ENCODE peak calls at places on chromosomes 11 and 22, in seven cellular contexts. T is sigmoid colon, W is tibial nerve, U is GM12891, P is transverse colon, F is IMR-90, N is ovary. X is an unnamed sample.

GRCh38 chr11:128379587-128380279 is 207.6 kb downstream of the ETS1 start:
- DNase-seq in T (no peak), W (no peak), N (no peak), U (no peak), P (no peak), F (no peak), X (no peak)

GRCh38 chr11:86938900-86939880 is 16.0 kb downstream of the FZD4 start:
- DNase-seq in W (peak; percentile 61), F (peak; percentile 68), N (no peak), T (no peak), P (no peak), U (no peak), X (no peak)

GRCh38 chr11:125379565-125380343 is 116.3 kb downstream of the FEZ1 start:
- DNase-seq in W (no peak), F (no peak), U (no peak), T (no peak), P (no peak), N (no peak), X (no peak)

GRCh38 chr11:99020324-99021225 is at the start of gene CNTN5:
- DNase-seq in U (no peak), F (peak; percentile 5), N (no peak), W (peak; percentile 6), T (no peak), P (peak; percentile 13), X (no peak)

GRCh38 chr22:28424427-28425080 is 255.1 kb downstream of the TTC28 start:
- DNase-seq in W (no peak), P (no peak), N (no peak), F (peak; percentile 85), U (no peak), T (no peak), X (no peak)

GRCh38 chr22:23182289-23183106 is 2.2 kb downstream of the BCR start:
- DNase-seq in F (peak; percentile 19), T (no peak), W (no peak), U (no peak), P (no peak), N (no peak), X (no peak)

GRCh38 chr11:75733346-75734107 is 15.9 kb downstream of the MOGAT2 start:
- DNase-seq in U (no peak), P (no peak), T (no peak), N (no peak), W (no peak), F (no peak), X (no peak)

GRCh38 chr11:122405788-122406341 is 249.7 kb upstream of the UBASH3B start:
- DNase-seq in T (no peak), U (no peak), P (no peak), F (peak; percentile 81), W (no peak), N (no peak), X (no peak)

GRCh38 chr11:34343153-34343552 is 14.7 kb downstream of the ABTB2 start:
- DNase-seq in T (no peak), F (peak; percentile 81), U (no peak), W (no peak), P (no peak), N (no peak), X (no peak)

GRCh38 chr11:105071060-105071732 is 26.1 kb upstream of the CARD16 start:
- DNase-seq in F (no peak), U (no peak), T (no peak), N (no peak), W (no peak), P (no peak), X (no peak)

GRCh38 chr22:46349681-46350080 is 14.2 kb downstream of the TRMU start:
- DNase-seq in P (no peak), T (no peak), U (no peak), W (no peak), N (no peak), F (no peak), X (no peak)

GRCh38 chr11:75063732-75064314 is 32.9 kb downstream of the OR2AT4 start:
- DNase-seq in W (no peak), P (no peak), T (no peak), U (no peak), N (no peak), F (peak; percentile 10), X (no peak)

GRCh38 chr11:59173080-59173963 is 1.4 kb downstream of the DTX4 start:
- DNase-seq in F (peak; percentile 30), W (no peak), P (peak; percentile 41), U (no peak), N (peak; percentile 67), T (no peak), X (peak; percentile 33)

DNA sequence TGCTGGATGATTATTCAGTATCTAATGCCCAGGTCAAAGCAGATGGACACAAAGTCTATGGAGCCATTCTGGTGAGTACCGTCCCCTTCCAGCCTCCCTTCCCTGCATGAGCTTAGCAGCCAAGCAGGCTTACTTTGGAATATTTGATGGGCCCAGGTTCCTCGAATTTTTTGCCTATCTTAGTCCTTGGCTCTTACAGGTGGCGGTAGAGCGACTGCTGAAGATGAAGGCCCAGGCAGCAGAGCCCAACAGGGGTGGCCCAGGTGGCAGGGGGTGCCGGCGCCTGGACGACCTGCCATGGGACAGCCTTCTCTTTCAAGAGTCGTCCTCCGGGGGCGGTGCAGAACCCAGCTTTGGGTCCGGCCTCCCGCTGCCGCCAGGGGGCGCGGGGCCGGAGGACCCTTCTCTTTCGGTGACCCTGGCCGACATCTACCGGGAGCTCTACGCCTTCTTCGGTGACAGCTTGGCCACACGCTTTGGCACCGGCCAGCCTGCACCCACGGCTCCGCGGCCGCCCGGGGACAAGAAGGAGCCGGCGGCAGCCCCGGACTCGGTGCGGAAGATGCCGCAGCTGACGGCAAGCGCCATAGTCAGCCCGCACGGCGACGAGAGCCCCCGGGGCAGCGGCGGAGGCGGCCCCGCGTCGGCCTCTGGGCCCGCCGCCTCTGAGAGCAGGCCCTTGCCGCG is 741 bp upstream of the TMEM179B start:
- DNase-seq in P (peak; percentile 93), F (peak; percentile 68), U (peak; percentile 89), W (peak; percentile 76), T (peak; percentile 95), N (peak; percentile 93), X (peak; percentile 86)
- TF ChIP-seq POLR2A in P (no peak), F (no peak), U (no peak), W (no peak), T (no peak), N (no peak), X (no peak)

GRCh38 chr22:30086496-30086895 is 6.2 kb downstream of the HORMAD2 start:
- DNase-seq in U (no peak), F (no peak), T (no peak), W (no peak), P (no peak), N (no peak), X (no peak)

GRCh38 chr22:30088468-30088867 is 8.2 kb downstream of the HORMAD2 start:
- DNase-seq in W (no peak), F (no peak), P (no peak), N (no peak), U (no peak), T (no peak), X (no peak)

GRCh38 chr22:30089655-30089974 is 9.4 kb downstream of the HORMAD2 start:
- DNase-seq in F (no peak), N (no peak), U (no peak), P (no peak), T (no peak), W (no peak), X (no peak)

GRCh38 chr22:30092686-30093085 is 12.4 kb downstream of the HORMAD2 start:
- DNase-seq in W (no peak), P (no peak), U (no peak), T (no peak), N (no peak), F (no peak), X (no peak)

DNA sequence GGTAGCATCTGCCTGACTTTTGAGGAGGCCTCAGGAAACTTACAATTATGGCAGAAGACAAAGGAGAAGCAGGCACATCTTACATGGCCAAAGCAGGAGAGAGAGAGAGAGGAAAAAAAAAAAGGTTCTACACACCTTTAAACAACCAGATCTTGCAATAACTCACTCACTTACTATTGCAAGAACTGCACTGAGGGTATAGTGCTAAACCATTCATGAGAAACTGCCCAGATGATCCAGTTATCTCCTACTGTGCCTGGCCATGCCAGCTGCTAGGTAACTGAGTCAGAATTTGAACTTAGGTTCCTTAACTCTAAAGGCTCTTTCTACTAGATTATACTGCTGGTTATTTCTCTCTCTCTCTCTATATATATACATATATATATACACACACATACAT is 7.3 kb downstream of the HORMAD2 start:
- DNase-seq in T (no peak), W (no peak), N (no peak), P (no peak), F (no peak), U (no peak), X (no peak)
- TF ChIP-seq POLR2A in T (no peak), W (no peak), N (no peak), P (no peak), F (no peak), U (no peak), X (no peak)

DNA sequence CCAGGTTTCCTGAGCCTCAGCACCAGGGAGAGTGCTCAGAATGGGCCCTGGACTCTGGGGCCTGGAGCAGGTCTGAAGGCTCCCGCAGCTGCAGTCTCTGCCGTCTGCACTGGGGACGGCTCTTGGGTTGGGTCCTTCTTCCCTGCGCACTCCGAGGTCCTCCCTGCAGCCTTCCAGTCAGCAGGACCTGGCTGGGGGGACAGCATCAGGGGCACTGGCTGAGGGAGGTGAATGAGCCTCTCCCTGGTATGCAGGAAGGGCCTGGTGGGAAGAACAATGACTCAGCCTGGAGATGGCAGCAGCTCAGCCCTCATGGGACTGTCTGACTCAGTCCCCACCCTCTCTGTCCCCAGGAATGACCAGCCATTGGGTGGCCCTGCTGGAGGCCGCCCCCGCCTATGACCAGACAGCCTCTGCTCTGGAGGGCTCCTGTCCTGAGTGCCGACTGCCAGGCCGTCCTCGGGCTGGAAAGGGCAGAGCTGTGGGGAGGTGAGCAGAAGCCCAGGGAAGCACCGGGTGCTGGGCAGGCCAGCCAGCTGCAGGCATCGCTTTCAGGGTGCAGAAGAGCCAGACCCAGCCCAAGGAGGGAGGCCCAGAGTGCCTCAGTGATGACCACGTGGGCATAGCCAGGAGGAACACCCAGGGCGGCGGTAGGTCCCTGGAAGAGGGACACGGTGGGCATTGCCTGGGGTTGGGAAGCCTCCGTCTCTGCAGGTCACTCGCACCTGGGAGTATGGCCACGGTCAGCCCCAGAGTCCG is 455.0 kb downstream of the BRD1 start:
- DNase-seq in F (no peak), W (no peak), N (no peak), U (no peak), T (no peak), P (no peak), X (peak; percentile 49)
- TF ChIP-seq POLR2A in F (no peak), W (no peak), N (no peak), U (no peak), T (no peak), P (no peak), X (no peak)

DNA sequence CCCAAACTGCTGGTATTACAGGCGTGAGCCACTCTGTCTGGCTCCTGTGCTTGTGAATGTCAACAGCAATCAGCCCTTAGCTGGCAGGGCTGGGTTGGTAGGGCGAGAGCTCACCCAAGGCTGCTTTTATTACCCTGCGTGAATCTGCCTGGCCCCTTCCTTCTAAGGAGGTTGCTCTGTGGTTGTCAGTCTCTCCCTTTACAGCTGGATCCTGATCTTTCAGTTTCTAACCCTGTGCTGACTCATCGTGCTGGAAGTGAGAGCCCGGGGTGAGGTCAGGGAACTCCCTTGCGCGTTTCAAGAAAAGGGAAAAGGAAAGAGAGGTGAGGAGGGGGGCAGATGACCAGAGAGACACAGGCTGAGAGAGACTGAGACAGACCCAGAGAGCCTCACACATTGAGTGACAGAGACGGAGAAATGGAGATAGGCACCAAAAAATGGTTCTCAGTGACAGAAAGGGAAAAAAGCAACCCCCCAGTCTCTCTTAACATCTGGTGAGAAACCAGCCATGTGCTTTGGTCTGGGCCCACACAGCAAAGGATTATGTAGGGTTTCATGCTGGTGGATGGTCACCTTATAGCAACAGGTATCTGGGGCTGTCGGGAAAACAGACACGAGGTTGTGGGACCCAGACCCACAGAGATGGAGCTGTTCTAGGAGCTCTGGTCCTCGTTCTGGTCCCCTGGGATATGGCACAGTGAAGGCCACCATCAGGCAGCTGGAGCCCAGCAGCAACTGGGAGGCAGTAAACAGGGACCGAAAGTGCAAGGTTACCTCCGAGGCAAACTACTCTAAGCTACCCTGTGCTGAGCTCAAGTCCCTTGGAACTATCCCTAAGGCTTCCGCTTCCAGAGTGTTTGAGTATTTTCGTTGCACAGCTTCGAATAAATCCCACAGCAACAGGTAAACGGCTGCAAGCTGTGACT is 2.5 kb downstream of the TCN2 start:
- DNase-seq in T (peak; percentile 87), W (peak; percentile 61), P (peak; percentile 82), F (peak; percentile 86), U (no peak), N (peak; percentile 55), X (no peak)
- TF ChIP-seq POLR2A in T (no peak), W (no peak), P (peak; percentile 53), F (no peak), U (no peak), N (no peak), X (no peak)